ENCODE peak calls at places on chromosomes 16 and 17, in eight cellular contexts. V is thyroid gland, B is fibroblast of mammary gland, C is A549, G is myocyte, J is hepatic stellate cell, X is HTR-8/SVneo, D is T-cell. O is an unnamed sample.

GRCh38 chr17:82531431-82531881 is 11.9 kb downstream of the FOXK2 start:
- DNase-seq in C (no peak), X (no peak), V (no peak), J (peak; percentile 50), D (no peak), B (peak; percentile 80), G (no peak), O (no peak)

GRCh38 chr16:56625943-56626654 is 518 bp downstream of the MT1E start:
- DNase-seq in C (no peak), D (no peak), B (peak; percentile 95), X (no peak), V (peak; percentile 59), G (peak; percentile 85), J (peak; percentile 71), O (no peak)

GRCh38 chr16:73047536-73048291 is at the start of gene ZFHX3:
- DNase-seq in J (no peak), B (no peak), X (no peak), D (peak; percentile 21), G (peak; percentile 76), V (peak; percentile 92), C (peak; percentile 73), O (no peak)

GRCh38 chr17:17757391-17757791 is 76.1 kb downstream of the RAI1 start:
- DNase-seq in J (no peak), C (no peak), B (no peak), G (no peak), V (no peak), X (no peak), D (peak; percentile 30), O (no peak)

GRCh38 chr17:7204828-7205461 is 14.7 kb downstream of the DLG4 start:
- DNase-seq in V (peak; percentile 62), B (peak; percentile 80), J (peak; percentile 92), D (peak; percentile 99), G (no peak), X (no peak), C (peak; percentile 94), O (peak; percentile 95)

GRCh38 chr16:2686912-2687507 is 4.7 kb downstream of the KCTD5 start:
- DNase-seq in X (no peak), C (no peak), B (no peak), G (no peak), V (no peak), J (no peak), D (peak; percentile 3), O (peak; percentile 5)

GRCh38 chr16:68798398-68798797 is 44.9 kb upstream of the TANGO6 start:
- DNase-seq in D (no peak), B (no peak), C (no peak), X (no peak), G (peak; percentile 28), J (no peak), V (no peak), O (no peak)

GRCh38 chr17:15507001-15507400 is 39.6 kb upstream of the CDRT4 start:
- DNase-seq in C (no peak), G (no peak), B (no peak), X (no peak), V (no peak), J (no peak), D (no peak), O (no peak)

GRCh38 chr16:19138601-19139000 is 24.8 kb downstream of the ITPRIPL2 start:
- DNase-seq in X (peak; percentile 48), J (peak; percentile 74), G (peak; percentile 68), V (peak; percentile 38), C (peak; percentile 84), D (no peak), B (peak; percentile 68), O (no peak)

GRCh38 chr17:37088459-37088858 is 139.7 kb downstream of the AATF start:
- DNase-seq in C (no peak), B (no peak), V (peak; percentile 35), X (no peak), G (no peak), J (no peak), D (no peak), O (no peak)

GRCh38 chr16:89155184-89155679 is 16.3 kb upstream of the CDH15 start:
- DNase-seq in C (no peak), X (no peak), V (peak; percentile 90), D (no peak), J (peak; percentile 83), B (peak; percentile 83), G (peak; percentile 70), O (no peak)

GRCh38 chr16:86476956-86477530 is 33.3 kb upstream of the FOXF1 start:
- DNase-seq in G (no peak), C (no peak), D (no peak), X (no peak), J (no peak), B (peak; percentile 57), V (peak; percentile 9), O (no peak)

GRCh38 chr17:56935461-56935860 is 21.6 kb upstream of the TRIM25 start:
- DNase-seq in D (no peak), G (no peak), V (no peak), B (no peak), C (no peak), J (no peak), X (no peak), O (no peak)

GRCh38 chr17:59914274-59914854 is 21.4 kb downstream of the RPS6KB1 start:
- DNase-seq in D (no peak), G (peak; percentile 52), C (peak; percentile 52), B (peak; percentile 66), X (peak; percentile 84), V (no peak), J (peak; percentile 50), O (peak; percentile 59)

GRCh38 chr17:48054238-48055185 is 6.4 kb downstream of the NFE2L1 start:
- DNase-seq in V (peak; percentile 91), D (no peak), G (peak; percentile 32), B (peak; percentile 75), J (no peak), X (no peak), C (no peak), O (peak; percentile 90)

GRCh38 chr17:28211811-28212210 is 107.2 kb upstream of the TMEM97 start:
- DNase-seq in J (no peak), V (no peak), D (no peak), C (no peak), X (no peak), G (no peak), B (no peak), O (no peak)

GRCh38 chr16:82044585-82044911 is 9.5 kb downstream of the HSD17B2 start:
- DNase-seq in C (no peak), D (no peak), G (no peak), V (no peak), J (no peak), X (no peak), B (no peak), O (no peak)

GRCh38 chr16:16071631-16072244 is 122.3 kb downstream of the ABCC1 start:
- DNase-seq in C (no peak), B (no peak), V (peak; percentile 63), D (no peak), J (peak; percentile 43), X (no peak), G (peak; percentile 90), O (peak; percentile 51)

GRCh38 chr16:89133457-89134127 is 38.0 kb upstream of the CDH15 start:
- DNase-seq in V (no peak), X (no peak), C (no peak), D (no peak), B (no peak), J (no peak), G (no peak), O (no peak)

GRCh38 chr16:80972611-80973010 is 34.1 kb downstream of the CMC2 start:
- DNase-seq in D (no peak), X (no peak), C (no peak), V (no peak), J (no peak), G (no peak), B (no peak), O (no peak)

GRCh38 chr16:87849419-87850008 is 19.8 kb downstream of the SLC7A5 start:
- DNase-seq in X (no peak), D (no peak), V (no peak), J (no peak), G (no peak), B (no peak), C (no peak), O (no peak)

GRCh38 chr17:43366809-43367587 is 31.8 kb upstream of the ARL4D start:
- DNase-seq in D (no peak), C (no peak), V (no peak), G (peak; percentile 14), J (no peak), B (no peak), X (no peak), O (no peak)

GRCh38 chr17:70563301-70563820 is 394.0 kb downstream of the KCNJ2 start:
- DNase-seq in J (no peak), V (peak; percentile 30), X (no peak), C (no peak), D (no peak), G (peak; percentile 77), B (peak; percentile 22), O (no peak)

GRCh38 chr17:11278186-11278983 is 37.4 kb downstream of the SHISA6 start:
- DNase-seq in C (no peak), V (no peak), X (no peak), J (no peak), G (no peak), D (no peak), B (no peak), O (no peak)

GRCh38 chr16:89047331-89048086 is 46.1 kb upstream of the ACSF3 start:
- DNase-seq in G (no peak), J (no peak), C (no peak), D (no peak), B (no peak), X (no peak), V (no peak), O (no peak)

GRCh38 chr16:68512742-68513141 is 26.3 kb upstream of the ZFP90 start:
- DNase-seq in J (no peak), X (no peak), V (no peak), B (no peak), C (no peak), D (no peak), G (no peak), O (no peak)

GRCh38 chr16:88681084-88681680 is 5.1 kb downstream of the SNAI3 start:
- DNase-seq in D (no peak), G (no peak), X (no peak), J (no peak), B (no peak), V (no peak), C (peak; percentile 62), O (no peak)

GRCh38 chr16:19316846-19317245 is 31.3 kb downstream of the CLEC19A start:
- DNase-seq in V (no peak), X (no peak), G (no peak), B (no peak), D (no peak), J (no peak), C (no peak), O (no peak)

GRCh38 chr17:40361925-40362695 is 2.4 kb downstream of the GJD3 start:
- DNase-seq in C (no peak), G (no peak), X (no peak), J (no peak), D (no peak), V (no peak), B (no peak), O (no peak)

GRCh38 chr17:67276075-67276474 is 31.1 kb upstream of the HELZ start:
- DNase-seq in D (no peak), B (no peak), V (peak; percentile 33), G (no peak), C (peak; percentile 61), X (no peak), J (no peak), O (no peak)

GRCh38 chr17:10603889-10604288 is 53.2 kb downstream of the MYH3 start:
- DNase-seq in X (no peak), J (no peak), D (no peak), V (no peak), B (no peak), G (no peak), C (no peak), O (no peak)

GRCh38 chr16:75238132-75238852 is 13.1 kb downstream of the BCAR1 start:
- DNase-seq in J (peak; percentile 96), G (peak; percentile 93), V (peak; percentile 94), B (peak; percentile 85), X (no peak), C (no peak), D (no peak), O (peak; percentile 94)

GRCh38 chr16:78897299-78897698 is 703.2 kb downstream of the MAF start:
- DNase-seq in D (no peak), J (no peak), V (no peak), C (no peak), X (no peak), B (no peak), G (no peak), O (no peak)

GRCh38 chr17:72400863-72401262 is 280.0 kb downstream of the SOX9 start:
- DNase-seq in D (no peak), X (no peak), J (no peak), C (no peak), B (no peak), G (no peak), V (no peak), O (no peak)